ENCODE peak calls at places on chromosome 2, in ten cellular contexts. M, T, U, S, V, X, W, A, O and R are unnamed samples.

GRCh38 chr2:46326231-46326980 is 29.2 kb downstream of the EPAS1 start:
- DNase-seq in V (no peak), T (no peak), A (no peak), S (no peak), X (no peak), M (peak; percentile 68), O (no peak), W (no peak), U (no peak), R (no peak)

GRCh38 chr2:126933707-126934106 is 35.0 kb downstream of the TEX51 start:
- DNase-seq in T (no peak), A (no peak), U (no peak), X (no peak), V (no peak), O (no peak), W (no peak), M (no peak), S (no peak), R (no peak)

GRCh38 chr2:11692966-11693521 is 23.0 kb upstream of the NTSR2 start:
- DNase-seq in A (peak; percentile 52), O (peak; percentile 72), T (peak; percentile 79), U (peak; percentile 79), M (peak; percentile 90), V (peak; percentile 66), S (no peak), W (peak; percentile 70), X (peak; percentile 75), R (no peak)

GRCh38 chr2:224687156-224687555 is 29.0 kb downstream of the CCDC195 start:
- DNase-seq in V (no peak), T (no peak), A (no peak), W (no peak), M (no peak), S (no peak), U (no peak), O (no peak), X (no peak), R (no peak)

GRCh38 chr2:143282684-143283083 is 153.5 kb downstream of the ARHGAP15 start:
- DNase-seq in W (no peak), M (no peak), U (no peak), X (peak; percentile 32), O (no peak), S (no peak), V (no peak), T (no peak), A (no peak), R (no peak)

GRCh38 chr2:239826786-239827510 is 198.2 kb downstream of the NDUFA10 start:
- DNase-seq in W (no peak), A (peak; percentile 2), X (no peak), S (no peak), V (peak; percentile 36), M (no peak), O (no peak), T (no peak), U (no peak), R (peak; percentile 54)

GRCh38 chr2:210128961-210129360 is 42.2 kb downstream of the KANSL1L start:
- DNase-seq in T (peak; percentile 7), O (no peak), M (no peak), U (no peak), S (no peak), A (no peak), X (no peak), W (no peak), V (no peak), R (no peak)

GRCh38 chr2:240358821-240359342 is 76.6 kb upstream of the GPC1 start:
- DNase-seq in O (no peak), U (no peak), T (no peak), X (no peak), M (no peak), A (no peak), V (no peak), S (peak; percentile 89), W (no peak), R (no peak)

GRCh38 chr2:170148161-170148560 is 29.8 kb upstream of the MYO3B start:
- DNase-seq in M (no peak), U (no peak), T (no peak), V (no peak), S (no peak), A (no peak), W (no peak), X (no peak), O (no peak), R (no peak)

GRCh38 chr2:158973511-158973956 is 5.1 kb downstream of the TANC1 start:
- DNase-seq in O (no peak), U (no peak), M (peak; percentile 23), T (peak; percentile 33), S (no peak), X (no peak), V (no peak), W (no peak), A (no peak), R (no peak)

GRCh38 chr2:219969508-219969907 is 342.1 kb downstream of the SLC4A3 start:
- DNase-seq in M (peak; percentile 64), T (peak; percentile 68), A (no peak), V (no peak), S (no peak), X (no peak), U (no peak), O (peak; percentile 93), W (no peak), R (no peak)

GRCh38 chr2:148971547-148971946 is 67.0 kb upstream of the LYPD6B start:
- DNase-seq in W (no peak), S (no peak), O (no peak), T (no peak), X (no peak), A (no peak), V (no peak), M (no peak), U (no peak), R (no peak)

GRCh38 chr2:157696036-157696435 is 67.4 kb upstream of the ACVR1C start:
- DNase-seq in U (no peak), V (no peak), X (no peak), A (no peak), O (peak; percentile 79), W (no peak), S (no peak), M (no peak), T (peak; percentile 33), R (no peak)

GRCh38 chr2:70957838-70958237 is 20.6 kb upstream of the ANKRD53 start:
- DNase-seq in X (no peak), T (no peak), V (no peak), M (no peak), A (no peak), U (no peak), S (no peak), O (no peak), W (no peak), R (no peak)

GRCh38 chr2:157197848-157198247 is 59.7 kb upstream of the GALNT5 start:
- DNase-seq in U (no peak), O (no peak), S (no peak), A (no peak), M (no peak), W (no peak), V (no peak), X (no peak), T (no peak), R (no peak)

GRCh38 chr2:158413581-158413980 is 43.0 kb downstream of the CCDC148 start:
- DNase-seq in M (peak; percentile 58), T (no peak), U (no peak), V (no peak), X (no peak), O (peak; percentile 52), A (no peak), S (no peak), W (no peak), R (no peak)

GRCh38 chr2:207239222-207239674 is 73.5 kb upstream of the KLF7 start:
- DNase-seq in O (peak; percentile 100), V (no peak), W (peak; percentile 62), M (peak; percentile 98), S (no peak), U (no peak), A (no peak), X (peak; percentile 68), T (peak; percentile 98), R (no peak)

GRCh38 chr2:54497738-54498680 is 41.9 kb downstream of the SPTBN1 start:
- DNase-seq in V (no peak), S (no peak), O (peak; percentile 37), U (peak; percentile 36), M (no peak), W (no peak), X (no peak), A (no peak), T (no peak), R (no peak)